ENCODE peak calls at places on chromosomes 3 and 15, in eight cellular contexts. I is fibroblast of mammary gland; A is adrenal gland; S is thyroid gland; P is cardiac muscle cell; V is CD8-positive, alpha-beta memory T cell; W is skeletal muscle cell; F is SJSA1. C is an unnamed sample.

GRCh38 chr15:99925661-99926461 is 192.6 kb upstream of the LYSMD4 start:
- DNase-seq in W (no peak), A (peak; percentile 33), S (peak; percentile 70), P (peak; percentile 11), I (no peak), F (peak; percentile 4), V (peak; percentile 72), C (no peak)

GRCh38 chr15:90062023-90062728 is 40.1 kb downstream of the IDH2 start:
- DNase-seq in F (no peak), W (no peak), A (peak; percentile 55), S (peak; percentile 85), P (peak; percentile 56), V (peak; percentile 18), I (no peak), C (peak; percentile 60)

GRCh38 chr3:2597615-2598014 is 498.9 kb downstream of the CNTN4 start:
- DNase-seq in A (no peak), S (no peak), F (no peak), P (no peak), V (no peak), W (no peak), I (no peak), C (no peak)

GRCh38 chr3:140588558-140588957 is 89.3 kb upstream of the TRIM42 start:
- DNase-seq in I (no peak), A (no peak), V (no peak), S (no peak), F (no peak), P (no peak), W (no peak), C (no peak)

GRCh38 chr3:156120528-156121251 is at the start of gene KCNAB1:
- DNase-seq in V (no peak), F (no peak), P (no peak), A (no peak), S (peak; percentile 3), W (no peak), I (no peak), C (no peak)

GRCh38 chr15:95826831-95827230 is 503.7 kb upstream of the NR2F2 start:
- DNase-seq in S (no peak), W (no peak), V (no peak), P (no peak), I (no peak), A (no peak), F (no peak), C (no peak)

GRCh38 chr3:52004158-52004787 is 8.6 kb upstream of the RPL29 start:
- DNase-seq in I (no peak), W (peak; percentile 20), V (no peak), A (peak; percentile 33), P (peak; percentile 73), F (no peak), S (no peak), C (no peak)

GRCh38 chr3:13276438-13277129 is 143.5 kb downstream of the NUP210 start:
- DNase-seq in W (no peak), F (no peak), S (no peak), I (no peak), A (peak; percentile 35), V (no peak), P (no peak), C (no peak)

GRCh38 chr3:172189987-172190603 is 150.7 kb downstream of the FNDC3B start:
- DNase-seq in F (no peak), S (no peak), W (no peak), I (peak; percentile 60), V (no peak), P (peak; percentile 63), A (no peak), C (no peak)

GRCh38 chr3:46406786-46407611 is at the start of the genes CCR5AS and CCRL2:
- DNase-seq in S (no peak), A (peak; percentile 71), P (no peak), V (peak; percentile 50), F (peak; percentile 44), W (no peak), I (peak; percentile 12), C (peak; percentile 66)

GRCh38 chr3:168248383-168249047 is 152.8 kb upstream of the GOLIM4 start:
- DNase-seq in A (no peak), P (peak; percentile 46), S (peak; percentile 24), F (peak; percentile 23), W (peak; percentile 8), I (peak; percentile 35), V (no peak), C (no peak)

GRCh38 chr3:55416381-55416821 is 70.7 kb downstream of the WNT5A start:
- DNase-seq in A (no peak), I (peak; percentile 91), F (peak; percentile 6), W (peak; percentile 75), V (no peak), P (peak; percentile 66), S (no peak), C (no peak)

GRCh38 chr15:48084759-48085420 is 35.9 kb upstream of the SLC24A5 start:
- DNase-seq in S (peak; percentile 9), V (no peak), W (no peak), A (no peak), F (no peak), P (peak; percentile 46), I (peak; percentile 35), C (peak; percentile 26)

GRCh38 chr15:57890878-57891277 is 174.6 kb downstream of the ALDH1A2 start:
- DNase-seq in A (no peak), V (no peak), P (no peak), F (no peak), W (no peak), S (no peak), I (no peak), C (no peak)

GRCh38 chr3:147921044-147921443 is 511.9 kb downstream of the ZIC1 start:
- DNase-seq in S (no peak), V (no peak), W (no peak), F (no peak), I (peak; percentile 18), A (no peak), P (peak; percentile 18), C (no peak)

GRCh38 chr3:13420817-13421755 is 964 bp upstream of the NUP210 start:
- DNase-seq in F (no peak), A (no peak), W (no peak), P (no peak), V (peak; percentile 87), S (peak; percentile 14), I (no peak), C (peak; percentile 42)

GRCh38 chr3:121834079-121834730 is 655 bp downstream of the IQCB1 start:
- DNase-seq in S (peak; percentile 9), F (no peak), W (no peak), I (peak; percentile 15), A (peak; percentile 21), P (peak; percentile 19), V (no peak), C (no peak)

GRCh38 chr3:26613999-26614398 is 8.6 kb upstream of the LRRC3B start:
- DNase-seq in V (no peak), P (no peak), A (no peak), F (no peak), I (no peak), W (no peak), S (no peak), C (no peak)

GRCh38 chr15:51558421-51558820 is 64.2 kb downstream of the DMXL2 start:
- DNase-seq in P (no peak), A (no peak), I (no peak), S (no peak), W (no peak), V (no peak), F (no peak), C (no peak)

GRCh38 chr15:92332125-92332899 is 61.4 kb upstream of the ST8SIA2 start:
- DNase-seq in W (no peak), F (no peak), S (no peak), A (no peak), V (no peak), I (no peak), P (no peak), C (no peak)

GRCh38 chr3:73933585-73933984 is 308.8 kb upstream of the PDZRN3 start:
- DNase-seq in W (no peak), A (no peak), V (no peak), S (no peak), I (no peak), F (no peak), P (no peak), C (no peak)

GRCh38 chr3:141854559-141854958 is 21.9 kb upstream of the ATP1B3 start:
- DNase-seq in V (no peak), A (no peak), S (no peak), F (no peak), W (no peak), I (no peak), P (no peak), C (no peak)

GRCh38 chr3:129656659-129657247 is 50.3 kb upstream of the PLXND1 start:
- DNase-seq in F (no peak), I (no peak), V (no peak), W (no peak), P (peak; percentile 33), S (no peak), A (no peak), C (no peak)
- H3K4me3 ChIP-seq in F (no peak overlapping the region), I (no peak overlapping the region), V (no peak overlapping the region), W (no peak overlapping the region), P (no peak overlapping the region), S (no peak overlapping the region), A (no peak overlapping the region), C (no peak overlapping the region)

GRCh38 chr15:65819563-65819960 is 27.5 kb upstream of the DENND4A start:
- DNase-seq in V (no peak), P (no peak), W (no peak), S (no peak), A (peak; percentile 37), I (no peak), F (no peak), C (no peak)
- H3K4me3 ChIP-seq in V (peak overlapping the region; percentile 24), P (no peak overlapping the region), W (no peak overlapping the region), S (no peak overlapping the region), A (no peak overlapping the region), I (no peak overlapping the region), F (no peak overlapping the region), C (no peak overlapping the region)

DNA sequence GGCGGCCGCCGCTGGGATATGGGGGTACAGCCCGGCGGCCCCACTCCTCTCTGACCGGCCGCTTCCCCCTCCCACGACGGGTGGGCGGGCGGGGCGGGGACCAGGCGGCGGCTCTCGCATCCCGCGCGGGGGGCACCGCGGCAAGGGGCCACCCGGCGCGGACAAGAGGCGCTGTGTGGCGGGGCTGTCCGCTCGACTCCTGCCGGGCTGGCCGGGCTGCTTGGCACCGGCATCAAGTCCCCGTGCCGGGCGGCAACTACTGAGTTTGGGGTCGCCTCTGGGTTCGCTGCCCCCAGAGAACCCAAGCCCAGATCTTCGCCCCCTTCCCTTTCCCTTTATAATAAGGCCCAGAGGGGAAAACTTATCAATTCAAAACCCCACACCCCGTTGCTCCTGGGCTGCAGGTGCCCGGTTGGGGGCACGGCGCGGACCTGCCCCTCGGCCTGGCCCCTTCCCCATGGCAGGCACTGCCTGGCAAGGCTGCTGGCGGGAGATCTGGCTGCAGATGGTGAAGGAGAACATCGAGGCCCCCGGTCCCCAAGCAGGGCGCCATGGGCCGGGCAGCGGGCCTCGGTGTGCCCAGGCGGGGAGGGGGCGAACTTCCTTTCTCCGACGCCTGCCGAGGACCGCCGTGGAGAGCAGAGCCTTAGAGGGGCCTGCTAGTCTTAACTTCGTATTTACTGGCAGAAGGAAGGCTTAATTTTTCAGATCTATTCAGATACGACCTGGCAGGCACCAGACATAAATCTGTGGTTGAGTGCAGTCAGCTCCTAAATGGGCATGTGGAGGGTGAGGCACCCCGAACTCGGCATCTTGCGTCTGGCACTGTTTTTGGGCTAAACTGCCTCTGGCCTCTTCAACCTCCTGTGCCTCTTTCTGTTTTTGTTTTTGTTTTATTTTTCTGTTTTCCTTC is 913 bp downstream of the APBA2 start:
- DNase-seq in V (no peak), W (no peak), P (no peak), F (peak; percentile 14), I (no peak), A (no peak), S (no peak), C (no peak)
- H3K4me3 ChIP-seq in V (peak overlapping the region; percentile 60), W (peak overlapping the region; percentile 72), P (peak overlapping the region; percentile 85), F (peak overlapping the region; percentile 99), I (peak overlapping the region; percentile 34), A (peak overlapping the region; percentile 62), S (no peak overlapping the region), C (peak overlapping the region; percentile 55)

GRCh38 chr3:128647307-128647706 is 3.3 kb downstream of the RPN1 start:
- DNase-seq in F (no peak), P (no peak), A (no peak), V (no peak), I (no peak), W (no peak), S (no peak), C (no peak)
- H3K4me3 ChIP-seq in F (no peak overlapping the region), P (no peak overlapping the region), A (no peak overlapping the region), V (no peak overlapping the region), I (no peak overlapping the region), W (no peak overlapping the region), S (no peak overlapping the region), C (no peak overlapping the region)

C was measured in Jurkat, Clone E6-1.